ENCODE peak calls at places on chromosome 10, in ten cellular contexts. N is activated naive CD4-positive, alpha-beta T cell treated with anti-CD3 and anti-CD28 coated beads for 36 hours; T is mesendoderm; M is hippocampal formation; G is foreskin melanocyte; P is neural crest cell; L is CD8-positive, alpha-beta memory T cell; B is NCI-H1092; A is AG09309; F is activated naive CD8-positive, alpha-beta T cell treated with anti-CD3 and anti-CD28 coated beads, Interleukin-2, amount 10 ng/mL, durations not matched to agents 7 days and 5 days. S is an unnamed sample.
A peak's percentile ranks its signal among the peaks of the same experiment; 100 is the strongest.

GRCh38 chr10:7243873-7244272 is 167.0 kb downstream of the SFMBT2 start:
- DNase-seq in L (no peak), G (no peak), M (no peak), T (no peak), F (no peak), B (no peak), A (no peak), N (no peak), P (no peak), S (no peak)

GRCh38 chr10:37765216-37765615 is 92.2 kb downstream of the ZNF248 start:
- DNase-seq in A (no peak), T (no peak), G (no peak), B (no peak), M (no peak), L (no peak), N (no peak), P (no peak), F (no peak), S (no peak)

GRCh38 chr10:101289541-101289940 is 60.3 kb upstream of the LBX1 start:
- DNase-seq in G (no peak), A (no peak), N (no peak), L (no peak), F (no peak), P (no peak), T (no peak), M (no peak), B (no peak), S (no peak)

GRCh38 chr10:62769574-62770242 is 34.8 kb upstream of the ADO start:
- DNase-seq in B (no peak), L (no peak), F (no peak), T (peak; percentile 46), A (no peak), N (peak; percentile 13), M (no peak), P (no peak), G (no peak), S (no peak)

GRCh38 chr10:57507788-57508187 is 759.9 kb downstream of the IPMK start:
- DNase-seq in M (no peak), T (no peak), B (no peak), L (no peak), F (no peak), A (no peak), G (no peak), N (no peak), P (no peak), S (no peak)

GRCh38 chr10:4407783-4408182 is 418.2 kb upstream of the AKR1E2 start:
- DNase-seq in M (no peak), F (no peak), L (no peak), G (no peak), A (no peak), P (no peak), T (peak; percentile 11), B (no peak), N (no peak), S (no peak)

GRCh38 chr10:103678104-103678526 is 177.3 kb downstream of the SH3PXD2A start:
- DNase-seq in B (no peak), A (peak; percentile 98), L (peak; percentile 83), T (no peak), N (peak; percentile 95), P (peak; percentile 49), M (peak; percentile 73), F (peak; percentile 76), G (peak; percentile 89), S (peak; percentile 91)

GRCh38 chr10:58267713-58268453 is at the start of gene IPMK:
- DNase-seq in B (peak; percentile 71), L (peak; percentile 96), P (peak; percentile 83), T (peak; percentile 94), A (peak; percentile 49), G (peak; percentile 82), F (peak; percentile 96), N (peak; percentile 94), M (peak; percentile 84), S (peak; percentile 95)

GRCh38 chr10:3225589-3225988 is 53.0 kb upstream of the PITRM1 start:
- DNase-seq in N (no peak), B (no peak), L (no peak), T (no peak), P (no peak), F (no peak), G (no peak), M (no peak), A (peak; percentile 33), S (no peak)

GRCh38 chr10:91090761-91091529 is 129.5 kb upstream of the PCGF5 start:
- DNase-seq in B (no peak), L (no peak), A (peak; percentile 17), T (no peak), P (no peak), G (no peak), F (no peak), M (no peak), N (no peak), S (no peak)

GRCh38 chr10:132199268-132199853 is 12.6 kb downstream of the DPYSL4 start:
- DNase-seq in P (no peak), F (no peak), M (no peak), G (no peak), T (no peak), A (no peak), N (no peak), B (no peak), L (no peak), S (no peak)

GRCh38 chr10:28532223-28532508 is 752 bp upstream of the WAC start:
- DNase-seq in F (no peak), P (no peak), A (no peak), M (peak; percentile 52), T (peak; percentile 79), B (no peak), N (peak; percentile 68), G (peak; percentile 71), L (no peak), S (no peak)

GRCh38 chr10:30993155-30993554 is 38.5 kb downstream of the ZNF438 start:
- DNase-seq in B (no peak), T (no peak), M (no peak), F (no peak), L (no peak), G (no peak), N (no peak), P (no peak), A (no peak), S (no peak)

GRCh38 chr10:7411671-7412481 is 1.0 kb upstream of the SFMBT2 start:
- DNase-seq in G (no peak), L (peak; percentile 38), T (peak; percentile 57), M (no peak), B (no peak), F (peak; percentile 67), P (no peak), N (peak; percentile 45), A (no peak), S (no peak)

GRCh38 chr10:78865931-78866717 is 202.6 kb upstream of the ZMIZ1 start:
- DNase-seq in M (no peak), F (no peak), A (no peak), B (no peak), T (no peak), N (no peak), P (no peak), G (no peak), L (no peak), S (no peak)

GRCh38 chr10:133199992-133200611 is 29.9 kb upstream of the UTF1 start:
- DNase-seq in M (no peak), B (no peak), N (no peak), L (no peak), F (no peak), A (no peak), G (no peak), T (peak; percentile 31), P (no peak), S (no peak)

GRCh38 chr10:25907247-25907646 is 26.8 kb upstream of the MYO3A start:
- DNase-seq in A (no peak), L (no peak), F (no peak), P (no peak), T (peak; percentile 15), N (no peak), B (no peak), G (no peak), M (no peak), S (no peak)

GRCh38 chr10:25704622-25705021 is 229.4 kb upstream of the MYO3A start:
- DNase-seq in B (no peak), M (no peak), N (no peak), G (no peak), P (no peak), L (no peak), F (no peak), A (no peak), T (peak; percentile 82), S (no peak)

GRCh38 chr10:106919798-106920382 is 244.6 kb downstream of the SORCS1 start:
- DNase-seq in F (no peak), A (no peak), M (no peak), T (peak; percentile 31), B (no peak), N (no peak), L (no peak), G (no peak), P (no peak), S (no peak)

GRCh38 chr10:90939125-90939524 is 18.2 kb upstream of the ANKRD1 start:
- DNase-seq in P (no peak), L (no peak), F (no peak), B (no peak), A (no peak), T (no peak), G (no peak), M (no peak), N (no peak), S (no peak)

GRCh38 chr10:56349611-56350010 is 11.4 kb downstream of the ZWINT start:
- DNase-seq in T (no peak), B (no peak), F (no peak), G (no peak), P (no peak), L (no peak), M (no peak), A (no peak), N (no peak), S (no peak)

GRCh38 chr10:34969171-34969570 is 121.0 kb downstream of the CUL2 start:
- DNase-seq in N (no peak), L (no peak), B (no peak), P (no peak), G (no peak), T (no peak), M (no peak), F (no peak), A (no peak), S (no peak)

GRCh38 chr10:73590881-73591577 is at the start of gene USP54:
- DNase-seq in P (no peak), T (peak; percentile 98), M (peak; percentile 80), N (peak; percentile 17), F (no peak), A (no peak), L (peak; percentile 19), B (no peak), G (peak; percentile 96), S (no peak)

GRCh38 chr10:110005716-110006115 is 2.1 kb upstream of the ADD3 start:
- DNase-seq in M (peak; percentile 76), L (no peak), F (no peak), P (peak; percentile 20), T (peak; percentile 66), N (peak; percentile 23), A (peak; percentile 79), B (no peak), G (no peak), S (no peak)

GRCh38 chr10:125096371-125096770 is 64.0 kb downstream of the CTBP2 start:
- DNase-seq in L (no peak), M (no peak), T (no peak), F (no peak), N (no peak), A (no peak), G (no peak), P (no peak), B (no peak), S (no peak)

GRCh38 chr10:7258948-7259523 is 151.8 kb downstream of the SFMBT2 start:
- DNase-seq in N (peak; percentile 90), M (no peak), F (peak; percentile 70), L (peak; percentile 83), T (no peak), P (no peak), A (no peak), G (no peak), B (no peak), S (peak; percentile 41)

GRCh38 chr10:16893664-16894063 is 76.4 kb upstream of the RSU1 start:
- DNase-seq in L (no peak), F (no peak), G (no peak), N (no peak), A (no peak), T (no peak), M (no peak), P (no peak), B (no peak), S (no peak)

GRCh38 chr10:44978570-44979280 is at the start of gene DEPP1:
- DNase-seq in T (peak; percentile 94), F (no peak), M (peak; percentile 21), G (peak; percentile 65), N (peak; percentile 81), P (peak; percentile 58), B (peak; percentile 71), A (peak; percentile 83), L (no peak), S (no peak)

S was measured in effector CD4-positive, alpha-beta T cell.